ENCODE peak calls at places on chromosomes 1 and 21, in six cellular contexts. F is H9, P is Caco-2, I is ovary, N is foreskin keratinocyte, E is heart right ventricle. B is an unnamed sample.

GRCh38 chr1:247118946-247119446 is 14.8 kb upstream of the ZNF669 start:
- DNase-seq in F (peak; percentile 89), P (peak; percentile 59), I (no peak), N (no peak), E (no peak), B (no peak)

GRCh38 chr1:58779059-58779754 is 4.6 kb downstream of the JUN start:
- DNase-seq in F (no peak), P (no peak), I (no peak), N (no peak), E (no peak), B (no peak)

GRCh38 chr1:45954401-45954847 is 151.0 kb downstream of the MAST2 start:
- DNase-seq in F (no peak), P (no peak), I (no peak), N (no peak), E (peak; percentile 7), B (no peak)

GRCh38 chr1:97340951-97341350 is 579.9 kb downstream of the DPYD start:
- DNase-seq in F (no peak), P (no peak), I (no peak), N (no peak), E (no peak), B (no peak)

GRCh38 chr1:165854101-165854845 is 26.9 kb downstream of the UCK2 start:
- DNase-seq in F (no peak), P (no peak), I (no peak), N (peak; percentile 66), E (peak; percentile 38), B (no peak)

GRCh38 chr1:65178235-65178634 is 30.2 kb downstream of the AK4 start:
- DNase-seq in F (no peak), P (no peak), I (no peak), N (no peak), E (no peak), B (no peak)

GRCh38 chr1:156895927-156896326 is 2.4 kb downstream of the PEAR1 start:
- DNase-seq in F (no peak), P (no peak), I (no peak), N (no peak), E (no peak), B (no peak)

GRCh38 chr1:241443561-241443960 is 76.0 kb downstream of the FH start:
- DNase-seq in F (no peak), P (no peak), I (no peak), N (no peak), E (no peak), B (no peak)

GRCh38 chr1:156368889-156369684 is at the start of gene RHBG:
- DNase-seq in F (peak; percentile 84), P (peak; percentile 74), I (peak; percentile 66), N (no peak), E (no peak), B (no peak)

GRCh38 chr1:93575586-93576271 is 105.9 kb downstream of the BCAR3 start:
- DNase-seq in F (no peak), P (no peak), I (no peak), N (no peak), E (no peak), B (no peak)

GRCh38 chr1:39671793-39672550 is at the start of gene NT5C1A:
- DNase-seq in F (peak; percentile 41), P (peak; percentile 18), I (peak; percentile 31), N (no peak), E (peak; percentile 41), B (no peak)

GRCh38 chr1:125085720-125086591 is 3901.2 kb downstream of the SRGAP2C start:
- DNase-seq in F (no peak), P (no peak), I (no peak), N (no peak), E (no peak), B (no peak)

GRCh38 chr1:1788646-1789431 is 10.6 kb upstream of the NADK start:
- DNase-seq in F (peak; percentile 58), P (peak; percentile 54), I (no peak), N (no peak), E (no peak), B (no peak)

GRCh38 chr21:15533618-15534017 is 196.2 kb upstream of the USP25 start:
- DNase-seq in F (no peak), P (no peak), I (no peak), N (no peak), E (no peak), B (no peak)

GRCh38 chr1:9822897-9823692 is 670 bp downstream of the CLSTN1 start:
- DNase-seq in F (no peak), P (no peak), I (peak; percentile 33), N (no peak), E (no peak), B (no peak)

GRCh38 chr21:27818847-27819246 is 852.0 kb upstream of the ADAMTS5 start:
- DNase-seq in F (no peak), P (no peak), I (no peak), N (peak; percentile 16), E (no peak), B (no peak)

GRCh38 chr21:38472709-38473108 is 25.6 kb downstream of the ERG start:
- DNase-seq in F (peak; percentile 49), P (no peak), I (no peak), N (no peak), E (no peak), B (no peak)

GRCh38 chr1:95035536-95035935 is 37.2 kb downstream of the ALG14 start:
- DNase-seq in F (no peak), P (no peak), I (no peak), N (peak; percentile 75), E (no peak), B (no peak)

GRCh38 chr1:10692401-10693021 is 103.9 kb downstream of the CASZ1 start:
- DNase-seq in F (no peak), P (peak; percentile 71), I (no peak), N (no peak), E (peak; percentile 40), B (no peak)

GRCh38 chr1:204558467-204558866 is 42.3 kb downstream of the MDM4 start:
- DNase-seq in F (no peak), P (no peak), I (no peak), N (no peak), E (no peak), B (no peak)

GRCh38 chr1:68339505-68339904 is 107.2 kb upstream of the WLS start:
- DNase-seq in F (no peak), P (no peak), I (no peak), N (no peak), E (no peak), B (no peak)

GRCh38 chr1:108717774-108718316 is 5.1 kb downstream of the FNDC7 start:
- DNase-seq in F (no peak), P (no peak), I (no peak), N (no peak), E (no peak), B (no peak)

GRCh38 chr1:59684698-59685097 is 130.1 kb upstream of the HOOK1 start:
- DNase-seq in F (no peak), P (no peak), I (no peak), N (no peak), E (no peak), B (no peak)

GRCh38 chr21:15430577-15430976 is 299.2 kb upstream of the USP25 start:
- DNase-seq in F (no peak), P (no peak), I (no peak), N (no peak), E (peak; percentile 39), B (no peak)

GRCh38 chr1:221887091-221887746 is 145.3 kb upstream of the DUSP10 start:
- DNase-seq in F (peak; percentile 60), P (peak; percentile 34), I (no peak), N (peak; percentile 87), E (peak; percentile 45), B (peak; percentile 82)

GRCh38 chr1:7070389-7071029 is 285.3 kb downstream of the CAMTA1 start:
- DNase-seq in F (peak; percentile 86), P (peak; percentile 58), I (peak; percentile 68), N (peak; percentile 21), E (peak; percentile 66), B (peak; percentile 68)

GRCh38 chr1:214404154-214404553 is 123.2 kb downstream of the SMYD2 start:
- DNase-seq in F (no peak), P (no peak), I (no peak), N (peak; percentile 70), E (no peak), B (no peak)

GRCh38 chr1:209769171-209769904 is 13.5 kb downstream of the TRAF3IP3 start:
- DNase-seq in F (no peak), P (no peak), I (peak; percentile 31), N (peak; percentile 77), E (peak; percentile 80), B (peak; percentile 92)

GRCh38 chr1:160637821-160638539 is 8.9 kb downstream of the SLAMF1 start:
- DNase-seq in F (no peak), P (peak; percentile 24), I (no peak), N (no peak), E (no peak), B (no peak)

GRCh38 chr1:186595969-186596368 is 84.3 kb downstream of the PTGS2 start:
- DNase-seq in F (no peak), P (no peak), I (no peak), N (peak; percentile 46), E (no peak), B (no peak)

GRCh38 chr1:150484861-150485260 is 2.4 kb upstream of the TARS2 start:
- DNase-seq in F (no peak), P (peak; percentile 37), I (no peak), N (no peak), E (no peak), B (no peak)

GRCh38 chr1:227214170-227214569 is 104.1 kb downstream of the CDC42BPA start:
- DNase-seq in F (no peak), P (no peak), I (no peak), N (no peak), E (no peak), B (no peak)
- H3K4me1 ChIP-seq in F (no peaks in the 10 kb centered on the region), P (no peaks in the 10 kb centered on the region), I (no peaks in the 10 kb centered on the region), N (peaks cover 7% of the 10 kb centered on the region), E (peaks cover 31% of the 10 kb centered on the region), B (peaks cover 14% of the 10 kb centered on the region)

DNA sequence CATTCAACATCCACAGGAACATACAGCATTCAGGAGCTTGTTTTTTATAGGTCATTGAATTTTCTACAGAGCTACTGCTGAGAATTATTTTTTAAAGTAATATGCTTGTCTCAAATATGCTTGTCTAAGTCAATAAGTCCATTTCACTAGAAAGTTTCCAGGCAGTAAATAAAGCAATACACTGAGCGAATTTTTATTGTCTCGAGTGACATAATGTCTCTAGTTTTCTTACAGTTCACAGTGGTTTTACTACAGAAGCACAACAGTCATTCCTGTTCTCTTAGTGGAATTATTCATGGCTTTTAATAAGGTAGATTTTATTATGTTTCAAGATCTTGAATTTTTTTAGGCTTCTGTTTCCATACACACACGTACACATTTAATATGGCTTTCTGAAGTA is 83.8 kb downstream of the HS2ST1 start:
- DNase-seq in F (no peak), P (no peak), I (no peak), N (no peak), E (no peak), B (no peak)
- TF ChIP-seq CTCF in F (no peak), P (no peak), I (no peak), N (no peak), E (no peak), B (no peak)

DNA sequence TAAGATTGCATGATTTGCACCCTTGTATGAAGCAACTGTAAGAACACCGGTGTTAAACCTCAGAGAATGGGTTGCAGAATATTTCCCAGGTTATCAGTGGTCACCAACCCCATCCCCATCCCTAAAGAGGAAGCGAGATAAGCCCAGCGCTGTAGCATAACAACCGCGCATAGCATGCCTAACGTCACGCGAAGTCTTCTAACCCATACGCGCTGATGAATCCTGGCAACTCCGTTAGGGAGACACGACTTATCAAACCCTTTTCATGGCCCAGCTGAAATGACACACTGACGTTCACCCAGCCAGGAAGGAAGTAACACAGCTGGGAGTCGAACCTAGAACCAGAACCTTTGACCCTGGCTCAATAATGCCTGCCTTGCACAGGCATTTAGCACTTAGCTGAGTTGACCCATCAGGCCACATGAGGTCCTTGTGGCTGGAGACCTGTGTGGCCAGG is 24.2 kb downstream of the TMEM51 start:
- DNase-seq in F (no peak), P (no peak), I (no peak), N (no peak), E (no peak), B (no peak)
- H3K4me1 ChIP-seq in F (peaks cover 2% of the 10 kb centered on the region), P (peaks cover 34% of the 10 kb centered on the region), I (peaks cover 9% of the 10 kb centered on the region), N (peaks cover 49% of the 10 kb centered on the region), E (peaks cover 22% of the 10 kb centered on the region), B (peaks cover 13% of the 10 kb centered on the region)

GRCh38 chr1:243609698-243610097 is 240.3 kb downstream of the AKT3 start:
- DNase-seq in F (no peak), P (no peak), I (no peak), N (no peak), E (no peak), B (no peak)
- TF ChIP-seq CTCF in F (peak; percentile 42), P (no peak), I (no peak), N (no peak), E (no peak), B (no peak)

B was measured in right atrium auricular region.